ENCODE peak calls at places on chromosomes 4 and X, in seven cellular contexts. U, K, A, Q, B, V and H are unnamed samples.

GRCh38 chr4:151796106-151796505 is 35.3 kb upstream of the GATB start:
- DNase-seq in V (no peak), A (no peak), Q (no peak), U (no peak), K (no peak), B (no peak), H (no peak)

GRCh38 chr4:165971941-165972340 is 98.9 kb downstream of the TLL1 start:
- DNase-seq in K (no peak), A (no peak), V (peak), U (no peak), B (no peak), Q (no peak), H (no peak)

GRCh38 chrX:53116101-53116500 is 22.2 kb downstream of the KANTR start:
- DNase-seq in B (no peak), K (no peak), V (no peak), Q (no peak), U (peak), A (peak), H (no peak)

GRCh38 chr4:106315476-106315967 is 487 bp downstream of the TBCK start:
- DNase-seq in U (peak), B (no peak), V (peak), A (peak), K (no peak), Q (no peak), H (no peak)

GRCh38 chr4:159526172-159526571 is 423.3 kb downstream of the RAPGEF2 start:
- DNase-seq in Q (no peak), A (no peak), V (no peak), B (no peak), U (no peak), K (no peak), H (no peak)

GRCh38 chr4:3522651-3523050 is 9.6 kb downstream of the LRPAP1 start:
- DNase-seq in Q (no peak), B (no peak), K (no peak), A (no peak), V (no peak), U (no peak), H (no peak)

GRCh38 chr4:140109626-140110213 is 44.3 kb downstream of the MAML3 start:
- DNase-seq in U (no peak), K (no peak), V (no peak), B (peak), A (no peak), Q (no peak), H (peak)

GRCh38 chr4:71406459-71406963 is 67.7 kb downstream of the SLC4A4 start:
- DNase-seq in V (no peak), Q (no peak), K (no peak), A (peak), U (peak), B (no peak), H (peak)

GRCh38 chrX:1244164-1245076 is 24.2 kb upstream of the CSF2RA start:
- DNase-seq in Q (peak), K (peak), A (no peak), U (no peak), V (no peak), B (peak), H (peak)

GRCh38 chr4:8132947-8133705 is 25.5 kb downstream of the ABLIM2 start:
- DNase-seq in K (no peak), B (no peak), Q (no peak), A (no peak), U (no peak), V (no peak), H (no peak)

GRCh38 chrX:125405339-125405738 is 85.7 kb downstream of the TEX13C start:
- DNase-seq in A (no peak), K (no peak), B (no peak), V (no peak), U (no peak), Q (no peak), H (no peak)

GRCh38 chrX:132559101-132559500 is 70.3 kb upstream of the MBNL3 start:
- DNase-seq in B (no peak), A (no peak), Q (no peak), U (no peak), V (peak), K (no peak), H (no peak)

GRCh38 chr4:175947117-175947722 is 118.4 kb upstream of the WDR17 start:
- DNase-seq in Q (no peak), B (no peak), A (peak), U (peak), V (peak), K (no peak), H (peak)

GRCh38 chrX:20515841-20516461 is 249.2 kb upstream of the RPS6KA3 start:
- DNase-seq in U (peak), Q (no peak), K (no peak), A (peak), B (no peak), V (peak), H (peak)

GRCh38 chr4:112321768-112322684 is 24.9 kb downstream of the ALPK1 start:
- DNase-seq in A (peak), U (peak), Q (peak), K (peak), B (peak), V (peak), H (peak)

GRCh38 chr4:134365852-134366251 is 164.3 kb upstream of the PABPC4L start:
- DNase-seq in U (peak), B (no peak), Q (no peak), V (no peak), A (peak), K (no peak), H (no peak)

GRCh38 chr4:120088507-120088906 is 21.9 kb upstream of the MAD2L1 start:
- DNase-seq in K (no peak), Q (no peak), V (no peak), B (no peak), U (no peak), A (no peak), H (no peak)
- H2BK120ac ChIP-seq in K (no peak), Q (no peak), V (no peak), B (no peak), U (no peak), A (no peak), H (no peak)

GRCh38 chrX:71173440-71173839 is 28.8 kb downstream of the NLGN3 start:
- DNase-seq in A (no peak), V (no peak), K (no peak), B (no peak), U (no peak), Q (no peak), H (no peak)
- H2BK120ac ChIP-seq in A (no peak), V (no peak), K (no peak), B (no peak), U (no peak), Q (no peak), H (no peak)

GRCh38 chrX:101491943-101492342 is 6.7 kb downstream of the ARMCX4 start:
- DNase-seq in A (no peak), Q (no peak), U (no peak), V (no peak), B (no peak), K (no peak), H (no peak)
- H2BK120ac ChIP-seq in A (no peak), Q (no peak), U (no peak), V (no peak), B (no peak), K (no peak), H (no peak)

DNA sequence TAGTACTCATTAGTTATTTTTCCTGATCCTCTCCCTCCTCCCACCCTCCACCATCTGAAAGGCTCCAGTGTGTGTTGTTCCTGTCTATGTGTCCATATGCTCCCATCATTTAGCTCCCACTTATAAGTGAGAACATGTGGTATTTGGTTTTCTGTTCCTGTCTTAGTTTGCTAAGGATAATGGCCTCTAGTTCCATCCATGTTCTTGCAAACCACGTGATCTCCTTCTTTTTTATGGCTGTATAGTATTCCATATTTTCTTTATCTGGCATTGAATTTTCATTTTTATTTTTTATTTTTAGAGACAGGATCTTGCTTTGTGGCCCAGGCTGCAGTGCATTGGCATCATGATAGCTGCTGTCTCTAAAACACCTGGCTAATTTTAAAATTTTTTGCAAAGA is 11.9 kb upstream of the UBE2K start:
- DNase-seq in Q (no peak), V (no peak), K (no peak), A (no peak), U (no peak), B (no peak), H (no peak)
- H2BK120ac ChIP-seq in Q (no peak), V (no peak), K (no peak), A (no peak), U (no peak), B (no peak), H (no peak)

DNA sequence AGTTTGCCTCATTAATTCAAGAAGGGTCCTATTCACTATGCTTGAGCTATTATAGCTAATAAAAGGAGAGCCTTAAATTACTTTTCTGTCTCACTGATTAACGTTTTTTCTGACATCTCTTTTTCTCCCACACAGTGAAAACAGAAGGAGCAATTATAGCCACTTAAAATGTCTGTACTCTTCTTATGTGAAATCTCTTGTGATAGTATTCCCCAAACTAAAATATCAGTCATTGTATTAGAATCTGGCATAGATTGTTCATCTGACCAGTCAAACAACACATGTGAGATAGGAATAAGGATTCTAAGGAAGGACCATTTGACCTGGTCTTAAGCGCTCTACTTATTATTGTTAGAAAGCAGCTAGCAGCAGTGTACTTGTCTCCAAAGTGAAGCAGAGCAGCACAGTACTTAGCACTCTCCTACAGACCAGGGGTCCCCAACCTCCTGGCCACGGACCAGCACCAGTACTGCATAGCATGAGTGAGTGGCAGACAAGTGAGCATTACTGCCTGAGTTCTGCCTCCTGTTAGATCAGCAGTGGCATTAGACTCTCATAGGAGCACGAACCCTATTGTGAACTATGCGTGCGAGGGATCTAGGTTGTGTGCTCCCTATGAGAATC is 136.1 kb upstream of the SPRY1 start:
- DNase-seq in A (no peak), Q (no peak), U (no peak), B (no peak), V (no peak), K (no peak), H (no peak)
- H2BK120ac ChIP-seq in A (no peak), Q (no peak), U (no peak), B (no peak), V (no peak), K (no peak), H (no peak)

DNA sequence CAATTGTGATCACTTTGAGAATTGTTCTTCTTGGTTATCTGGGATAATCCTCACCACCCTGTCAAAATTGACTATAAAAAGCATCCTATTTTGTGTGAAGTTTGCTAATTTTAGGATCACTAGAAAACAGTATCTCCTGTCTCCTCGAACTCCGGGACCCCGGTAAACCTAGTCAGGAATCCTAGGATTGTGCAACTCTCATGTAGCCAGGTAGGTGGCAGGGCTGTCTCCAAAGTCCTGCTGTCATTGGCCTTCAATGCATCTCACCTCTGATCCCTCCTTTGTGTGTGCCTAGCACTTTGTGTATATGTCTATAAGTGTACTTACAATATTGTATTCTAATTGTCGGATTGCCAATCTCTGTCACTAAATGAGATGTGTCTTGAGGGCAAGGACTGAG is 1564.8 kb downstream of the RPA4 start:
- DNase-seq in U (no peak), V (no peak), B (no peak), Q (no peak), A (no peak), K (peak), H (peak)
- H2BK120ac ChIP-seq in U (no peak), V (no peak), B (no peak), Q (no peak), A (no peak), K (no peak), H (no peak)

DNA sequence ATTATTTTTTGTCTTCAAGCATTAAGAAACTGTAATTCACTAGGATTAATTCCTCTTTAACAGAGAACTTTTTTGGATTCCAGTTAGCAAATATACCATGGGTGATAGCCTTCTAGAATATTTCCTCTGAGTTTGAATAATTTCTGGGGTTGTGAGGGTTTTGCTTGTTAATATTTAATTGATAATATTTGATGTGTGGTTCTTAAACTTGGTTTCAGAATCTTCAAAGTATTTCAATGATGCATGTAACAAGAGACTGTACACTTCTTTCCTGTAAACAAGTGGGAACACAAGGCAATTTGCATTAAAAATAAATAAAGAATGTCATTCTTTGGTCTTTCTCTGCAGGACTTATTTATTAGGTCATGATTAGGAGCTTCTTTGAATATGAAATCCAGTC is 9.5 kb upstream of the C4orf51 start:
- DNase-seq in U (no peak), K (no peak), Q (no peak), B (no peak), V (no peak), A (no peak), H (no peak)
- H2BK120ac ChIP-seq in U (no peak), K (no peak), Q (no peak), B (no peak), V (no peak), A (no peak), H (no peak)

GRCh38 chr4:184817494-184818215 is 8.1 kb downstream of the ACSL1 start:
- DNase-seq in B (no peak), Q (no peak), A (no peak), V (no peak), K (no peak), U (no peak), H (no peak)

GRCh38 chr4:184815046-184815877 is 10.5 kb downstream of the ACSL1 start:
- DNase-seq in Q (no peak), V (peak), B (no peak), K (peak), A (peak), U (peak), H (peak)

GRCh38 chr4:184814686-184815045 is 11.1 kb downstream of the ACSL1 start:
- DNase-seq in V (no peak), B (no peak), A (no peak), K (no peak), U (no peak), Q (no peak), H (no peak)

GRCh38 chr4:184818216-184818564 is 7.6 kb downstream of the ACSL1 start:
- DNase-seq in Q (no peak), V (no peak), U (no peak), B (no peak), A (no peak), K (no peak), H (no peak)

GRCh38 chr4:184816962-184817361 is 8.8 kb downstream of the ACSL1 start:
- DNase-seq in A (no peak), V (no peak), Q (no peak), U (no peak), K (no peak), B (no peak), H (no peak)
- H2BK120ac ChIP-seq in A (no peak), V (no peak), Q (no peak), U (no peak), K (no peak), B (no peak), H (no peak)

DNA sequence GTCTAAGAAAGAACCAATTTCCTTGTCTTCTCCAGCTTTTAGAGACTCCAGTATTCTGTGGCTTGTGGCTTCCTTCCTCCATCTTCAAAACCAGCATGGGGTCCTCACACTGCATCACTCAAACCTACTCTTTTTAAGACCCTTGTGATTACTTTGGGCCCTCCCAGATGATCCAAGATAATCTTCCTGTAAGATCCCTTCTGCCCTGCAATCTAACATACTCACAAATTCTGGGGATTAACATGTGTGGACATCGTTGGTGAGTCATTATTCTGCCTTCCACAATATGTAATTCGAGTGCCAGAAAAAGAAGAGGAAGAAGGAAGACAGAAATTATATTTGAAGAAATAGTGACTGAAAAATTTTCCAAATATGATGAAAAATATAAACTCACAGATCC is 47.9 kb downstream of the BEND4 start:
- DNase-seq in V (no peak), K (no peak), A (peak), B (no peak), Q (no peak), U (no peak), H (peak)
- H2BK120ac ChIP-seq in V (no peak), K (no peak), A (no peak), B (no peak), Q (no peak), U (no peak), H (no peak)